ENCODE peak calls at places on chromosomes 12 and 14, in four cellular contexts. N is GM23248; J is CD8-positive, alpha-beta memory T cell; P is tibial artery. T is an unnamed sample. For H3K9me3, the result is how much of the 10 kb centered on the place peaks cover.

GRCh38 chr14:89787525-89787924 is 167.0 kb downstream of the EFCAB11 start:
- DNase-seq in N (peak), J (no peak), P (no peak), T (peak)

GRCh38 chr12:12909228-12909994 is 18.0 kb downstream of the GPRC5A start:
- DNase-seq in N (no peak), J (no peak), P (no peak), T (no peak)

GRCh38 chr12:55743131-55743921 is 404 bp downstream of the GDF11 start:
- DNase-seq in N (peak), J (peak), P (no peak), T (peak)

GRCh38 chr12:45878630-45879255 is 111.6 kb downstream of the SCAF11 start:
- DNase-seq in N (peak), J (no peak), P (no peak), T (no peak)

GRCh38 chr14:60116181-60116580 is 24.5 kb downstream of the PCNX4 start:
- DNase-seq in N (no peak), J (no peak), P (no peak), T (no peak)

GRCh38 chr14:71908141-71908540 is 24.1 kb upstream of the RGS6 start:
- DNase-seq in N (peak), J (no peak), P (no peak), T (no peak)

GRCh38 chr14:66295386-66295785 is 190.8 kb upstream of the CCDC196 start:
- DNase-seq in N (no peak), J (no peak), P (no peak), T (no peak)

GRCh38 chr12:98260276-98260675 is 255.1 kb upstream of the TMPO start:
- DNase-seq in N (no peak), J (no peak), P (no peak), T (no peak)

GRCh38 chr12:2520722-2521246 is 274.0 kb upstream of the FKBP4 start:
- DNase-seq in N (no peak), J (no peak), P (no peak), T (no peak)

GRCh38 chr12:92938623-92939022 is 9.5 kb upstream of the EEA1 start:
- DNase-seq in N (no peak), J (no peak), P (no peak), T (no peak)

GRCh38 chr12:19095869-19096480 is 33.6 kb upstream of the PLEKHA5 start:
- DNase-seq in N (peak), J (no peak), P (no peak), T (no peak)

GRCh38 chr12:1776139-1776975 is 44.0 kb upstream of the LRTM2 start:
- DNase-seq in N (peak), J (no peak), P (no peak), T (no peak)

GRCh38 chr12:116714175-116714574 is 23.7 kb downstream of the SPRING1 start:
- DNase-seq in N (no peak), J (no peak), P (no peak), T (no peak)

GRCh38 chr14:47256968-47257367 is 418.4 kb downstream of the MDGA2 start:
- DNase-seq in N (no peak), J (no peak), P (no peak), T (no peak)

GRCh38 chr12:105214141-105214540 is 21.8 kb downstream of the APPL2 start:
- DNase-seq in N (peak), J (no peak), P (no peak), T (no peak)

GRCh38 chr12:68871899-68872298 is 61.1 kb downstream of the CPM start:
- DNase-seq in N (peak), J (no peak), P (no peak), T (peak)

GRCh38 chr12:16581416-16581815 is 24.5 kb downstream of the LMO3 start:
- DNase-seq in N (no peak), J (no peak), P (no peak), T (no peak)

GRCh38 chr12:28253175-28253641 is 63.0 kb downstream of the CCDC91 start:
- DNase-seq in N (peak), J (no peak), P (no peak), T (no peak)

GRCh38 chr14:91693342-91693741 is 38.5 kb downstream of the CATSPERB start:
- DNase-seq in N (peak), J (no peak), P (no peak), T (no peak)

GRCh38 chr12:129073157-129073915 is 220.1 kb downstream of the GLT1D1 start:
- DNase-seq in N (no peak), J (no peak), P (no peak), T (no peak)

GRCh38 chr14:80049055-80049454 is 162.2 kb downstream of the DIO2 start:
- DNase-seq in N (no peak), J (no peak), P (no peak), T (no peak)

GRCh38 chr14:73610692-73611091 is 1.6 kb upstream of the ACOT6 start:
- DNase-seq in N (peak), J (no peak), P (no peak), T (no peak)

GRCh38 chr14:47509957-47510356 is 165.4 kb downstream of the MDGA2 start:
- DNase-seq in N (no peak), J (no peak), P (no peak), T (no peak)

GRCh38 chr12:62914443-62914909 is 20.5 kb downstream of the PPM1H start:
- DNase-seq in N (no peak), J (no peak), P (no peak), T (no peak)
- H3K9me3 ChIP-seq in N (under half), J (under half), P (under half), T (under half)

GRCh38 chr12:38025916-38026315 is 290.7 kb upstream of the ALG10B start:
- DNase-seq in N (no peak), J (no peak), P (no peak), T (no peak)
- H3K9me3 ChIP-seq in N (under half), J (under half), P (under half), T (under half)

GRCh38 chr14:98163285-98163741 is 1108.7 kb downstream of the BCL11B start:
- DNase-seq in N (no peak), J (no peak), P (no peak), T (no peak)
- H3K9me3 ChIP-seq in N (under half), J (under half), P (under half), T (under half)

DNA sequence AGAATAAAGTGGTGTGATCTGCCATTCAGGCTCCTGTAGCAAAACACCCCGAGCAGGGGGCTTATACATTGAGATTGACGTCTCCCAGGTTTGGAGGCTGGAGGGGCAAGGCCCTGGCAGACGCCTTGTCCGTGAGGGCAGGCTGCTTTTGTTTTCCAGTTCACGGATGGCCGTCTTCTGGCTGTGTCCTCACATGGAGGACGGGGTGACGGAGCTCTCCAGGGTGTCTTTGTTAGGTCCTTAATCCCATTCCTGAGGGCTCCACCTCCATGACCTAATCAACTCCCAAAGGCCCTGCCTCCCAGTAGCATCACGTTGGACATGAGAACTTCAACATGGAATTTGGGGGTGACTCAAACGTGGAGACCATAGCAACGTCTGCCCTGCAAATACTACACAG is 147.7 kb downstream of the KIF26A start:
- DNase-seq in N (no peak), J (no peak), P (no peak), T (no peak)
- H3K9me3 ChIP-seq in N (under half), J (under half), P (under half), T (under half)

DNA sequence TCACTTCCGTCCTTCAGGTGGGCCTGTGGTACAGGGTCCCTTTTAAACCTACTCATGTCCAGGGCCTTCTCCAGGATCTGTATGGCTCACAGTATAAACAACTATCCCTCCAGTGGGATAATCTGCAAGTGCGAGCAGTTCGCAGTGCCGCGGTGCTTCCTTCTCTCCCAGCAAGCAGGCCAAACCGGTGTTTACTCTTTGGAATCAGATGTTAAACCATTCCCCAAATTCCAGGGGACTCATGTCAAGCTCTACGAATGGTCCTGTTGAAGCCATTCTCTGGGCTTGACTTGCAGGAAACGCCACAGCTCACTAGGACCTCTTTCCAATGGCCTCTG is 59.6 kb downstream of the OR11H12 start:
- DNase-seq in N (no peak), J (no peak), P (no peak), T (no peak)
- H3K9me3 ChIP-seq in N (under half), J (under half), P (under half), T (under half)

GRCh38 chr14:106051790-106052189 is 525.4 kb downstream of the TMEM121 start:
- DNase-seq in N (no peak), J (no peak), P (no peak), T (no peak)
- H3K9me3 ChIP-seq in N (under half), J (under half), P (under half), T (under half)

GRCh38 chr12:61290473-61290872 is 969.7 kb upstream of the USP15 start:
- DNase-seq in N (no peak), J (no peak), P (no peak), T (no peak)
- H3K9me3 ChIP-seq in N (under half), J (under half), P (under half), T (under half)

GRCh38 chr12:34291001-34291400 is 268.7 kb downstream of the ALG10 start:
- DNase-seq in N (no peak), J (no peak), P (peak), T (no peak)

GRCh38 chr12:34288963-34289345 is 266.7 kb downstream of the ALG10 start:
- DNase-seq in N (no peak), J (no peak), P (no peak), T (no peak)

GRCh38 chr12:34290191-34290995 is 268.1 kb downstream of the ALG10 start:
- DNase-seq in N (no peak), J (no peak), P (no peak), T (no peak)

GRCh38 chr12:34287986-34288962 is 266.0 kb downstream of the ALG10 start:
- DNase-seq in N (no peak), J (no peak), P (no peak), T (no peak)

GRCh38 chr12:34289431-34290190 is 267.3 kb downstream of the ALG10 start:
- DNase-seq in N (no peak), J (no peak), P (no peak), T (no peak)
- H3K9me3 ChIP-seq in N (under half), J (under half), P (under half), T (under half)

DNA sequence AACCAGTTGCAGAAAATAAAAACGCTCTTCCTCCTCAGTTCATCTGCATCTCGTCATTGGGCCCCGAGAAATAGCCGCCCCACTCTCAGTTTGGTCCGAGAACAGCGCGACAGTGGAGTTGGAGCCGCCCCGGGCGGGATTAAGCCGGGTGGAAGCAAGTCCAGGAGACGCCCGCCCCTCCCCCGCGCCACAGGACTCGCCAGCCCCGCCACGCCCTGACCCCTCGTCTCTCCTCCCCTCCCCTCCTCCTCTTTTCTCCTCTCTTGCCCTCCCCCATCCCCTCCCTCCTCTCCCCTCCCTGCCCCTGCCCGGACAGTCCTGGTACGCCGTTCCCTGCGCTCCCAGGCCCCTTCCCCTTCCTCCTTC is 83.8 kb downstream of the TNFAIP2 start:
- DNase-seq in N (peak), J (no peak), P (peak), T (no peak)
- H3K9me3 ChIP-seq in N (under half), J (under half), P (under half), T (under half)